ENCODE peak calls at places on chromosome 11, in ten cellular contexts. U is H9, C is GM23338, Q is brain microvascular endothelial cell, Y is endodermal cell, X is neural progenitor cell, I is tibial artery, A is AG09319, G is fibroblast of the aortic adventitia, N is astrocyte of the spinal cord. L is an unnamed sample.

GRCh38 chr11:1036303-1036923 is at the start of gene MUC6:
- DNase-seq in X (no peak), A (no peak), Y (no peak), U (no peak), N (no peak), C (peak), Q (no peak), G (no peak), I (no peak), L (no peak)

GRCh38 chr11:2774173-2775082 is 74.6 kb upstream of the KCNQ1OT1 start:
- DNase-seq in U (no peak), Y (peak), I (peak), N (no peak), C (no peak), A (no peak), G (no peak), Q (no peak), X (no peak), L (no peak)

GRCh38 chr11:9861860-9862725 is 198.2 kb downstream of the SWAP70 start:
- DNase-seq in U (peak), Y (peak), A (no peak), G (peak), C (peak), N (peak), Q (peak), X (peak), I (peak), L (peak)

GRCh38 chr11:23257556-23257955 is 397.3 kb upstream of the CCDC179 start:
- DNase-seq in Y (no peak), I (no peak), G (no peak), A (no peak), Q (no peak), N (no peak), U (no peak), X (no peak), C (no peak), L (no peak)

GRCh38 chr11:103949781-103950180 is 86.7 kb upstream of the DDI1 start:
- DNase-seq in Q (no peak), A (no peak), X (no peak), Y (no peak), I (no peak), G (no peak), U (no peak), N (no peak), C (no peak), L (no peak)

GRCh38 chr11:131677832-131678470 is 307.5 kb downstream of the NTM start:
- DNase-seq in C (peak), A (no peak), Y (no peak), G (no peak), U (no peak), X (no peak), N (no peak), I (no peak), Q (no peak), L (no peak)

GRCh38 chr11:16097543-16097942 is 258.8 kb downstream of the SOX6 start:
- DNase-seq in Y (no peak), N (no peak), C (no peak), U (no peak), A (no peak), X (peak), I (no peak), G (no peak), Q (no peak), L (no peak)

GRCh38 chr11:96317985-96318384 is 25.0 kb downstream of the MAML2 start:
- DNase-seq in C (no peak), A (no peak), Q (no peak), N (no peak), G (no peak), U (no peak), I (no peak), X (no peak), Y (no peak), L (no peak)

GRCh38 chr11:133058501-133058900 is 473.8 kb downstream of the OPCML start:
- DNase-seq in A (no peak), G (no peak), I (no peak), X (no peak), N (no peak), U (peak), C (peak), Q (no peak), Y (peak), L (no peak)

GRCh38 chr11:133070053-133070713 is 462.1 kb downstream of the OPCML start:
- DNase-seq in X (no peak), U (peak), Q (no peak), N (no peak), I (no peak), Y (peak), C (peak), G (no peak), A (no peak), L (no peak)

GRCh38 chr11:133064961-133065360 is 467.3 kb downstream of the OPCML start:
- DNase-seq in G (no peak), Y (no peak), Q (no peak), N (no peak), X (no peak), I (no peak), C (no peak), U (no peak), A (no peak), L (no peak)

GRCh38 chr11:133065847-133066485 is 466.3 kb downstream of the OPCML start:
- DNase-seq in Y (no peak), G (no peak), Q (no peak), C (no peak), N (no peak), A (no peak), X (no peak), I (no peak), U (no peak), L (no peak)

GRCh38 chr11:133064152-133064877 is 468.0 kb downstream of the OPCML start:
- DNase-seq in N (peak), Q (peak), A (no peak), I (peak), X (peak), U (peak), G (peak), Y (peak), C (peak), L (peak)
- TF ChIP-seq CTCF in N (peak), Q (peak), A (peak), I (no peak), X (peak), U (peak), G (no peak), Y (peak), C (peak), L (peak)

DNA sequence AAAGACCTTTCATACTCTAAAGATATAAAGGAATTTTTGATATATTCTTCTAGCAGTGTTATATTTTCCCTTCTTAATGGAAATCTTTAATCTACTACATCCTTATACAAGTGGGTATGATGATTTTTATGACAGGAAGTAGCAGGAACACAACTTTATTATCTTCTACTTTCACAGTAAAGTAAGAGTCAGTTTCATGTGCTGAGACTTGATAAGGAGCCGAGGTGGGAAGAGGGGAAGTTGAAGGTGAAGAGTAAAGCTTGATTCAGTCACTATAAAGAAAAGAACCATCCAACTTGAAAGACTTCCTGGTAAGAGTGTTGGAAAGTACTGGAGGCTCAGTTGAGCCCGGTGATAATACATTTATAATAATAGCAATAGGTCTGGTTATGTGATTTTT is 82.1 kb upstream of the PTH start:
- DNase-seq in C (no peak), X (no peak), Q (no peak), A (no peak), Y (no peak), I (no peak), U (no peak), N (no peak), G (no peak), L (no peak)
- TF ChIP-seq CTCF in C (no peak), X (no peak), Q (no peak), A (no peak), Y (no peak), I (no peak), U (no peak), N (no peak), G (no peak), L (no peak)

GRCh38 chr11:113197456-113197855 is 116.9 kb upstream of the TTC12 start:
- DNase-seq in U (no peak), A (no peak), X (no peak), Q (no peak), Y (no peak), I (no peak), C (no peak), G (no peak), N (no peak), L (no peak)
- TF ChIP-seq CTCF in U (no peak), A (no peak), X (no peak), Q (no peak), Y (no peak), I (no peak), C (no peak), G (no peak), N (no peak), L (no peak)

GRCh38 chr11:75498556-75499255 is 27.0 kb downstream of the GDPD5 start:
- DNase-seq in I (peak), G (peak), C (no peak), X (no peak), U (no peak), A (no peak), N (no peak), Q (no peak), Y (no peak), L (no peak)

GRCh38 chr11:75497788-75498404 is 27.8 kb downstream of the GDPD5 start:
- DNase-seq in I (no peak), Q (no peak), U (no peak), N (no peak), X (no peak), Y (no peak), A (no peak), G (no peak), C (no peak), L (no peak)

GRCh38 chr11:75499423-75500305 is 26.1 kb downstream of the GDPD5 start:
- DNase-seq in C (no peak), U (no peak), G (peak), X (no peak), N (peak), Y (no peak), I (peak), A (peak), Q (peak), L (no peak)

GRCh38 chr11:75492181-75492820 is 33.4 kb downstream of the GDPD5 start:
- DNase-seq in Q (no peak), U (peak), Y (peak), C (peak), X (no peak), I (no peak), G (no peak), N (no peak), A (no peak), L (peak)

DNA sequence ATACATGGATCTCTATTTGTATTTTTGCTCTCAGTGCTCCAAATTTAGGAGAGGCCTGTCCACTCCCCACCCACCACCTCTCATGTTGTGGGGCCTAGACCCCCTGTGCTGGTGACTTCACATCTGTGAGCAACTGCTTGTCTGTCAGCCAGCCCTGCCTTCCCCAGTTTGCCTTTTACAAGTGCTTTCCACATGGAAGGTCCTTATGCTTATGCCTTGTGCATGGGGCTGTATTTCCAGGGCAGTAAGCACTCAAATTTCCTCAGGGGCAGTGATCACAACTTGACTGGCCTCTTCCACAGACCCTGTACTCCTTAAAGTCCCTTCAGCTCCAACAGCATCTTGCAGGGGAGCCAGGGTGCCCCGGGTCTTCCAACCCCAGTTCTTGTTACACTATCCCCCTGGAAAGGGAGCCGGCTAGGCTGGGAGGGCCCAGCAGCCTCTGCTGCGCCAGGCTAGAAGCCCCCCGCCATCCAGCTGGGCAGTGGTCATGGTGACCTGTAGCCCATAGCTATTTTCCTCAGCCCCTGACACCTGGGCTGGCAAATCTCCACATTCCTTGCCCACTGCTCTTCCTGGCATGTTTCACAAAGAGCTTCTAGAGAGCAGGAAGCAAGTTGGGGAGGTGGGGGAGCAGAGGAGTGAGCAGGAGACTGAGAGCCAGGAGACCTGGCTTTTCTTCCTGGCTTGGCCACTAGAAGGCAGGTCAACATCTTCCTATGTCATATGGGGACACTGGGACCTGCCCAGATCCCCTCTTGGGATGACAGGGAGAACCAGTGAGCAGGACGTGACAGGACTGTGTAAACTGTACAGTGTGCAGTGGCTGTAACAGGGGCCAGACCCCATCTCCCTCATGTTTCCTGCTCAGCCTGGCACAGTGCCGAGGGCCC is 29.7 kb downstream of the GDPD5 start:
- DNase-seq in G (no peak), Q (no peak), Y (peak), X (peak), N (no peak), U (peak), C (peak), A (no peak), I (no peak), L (no peak)
- TF ChIP-seq CTCF in G (no peak), Q (no peak), Y (peak), X (peak), N (no peak), U (peak), C (peak), A (no peak), I (no peak), L (no peak)

GRCh38 chr11:12090061-12090572 is 20.3 kb upstream of the MICAL2 start:
- DNase-seq in U (no peak), G (peak), Q (no peak), C (no peak), X (no peak), Y (no peak), N (no peak), I (peak), A (no peak), L (peak)

GRCh38 chr11:12092714-12093113 is 17.7 kb upstream of the MICAL2 start:
- DNase-seq in X (peak), U (peak), I (no peak), C (no peak), G (no peak), Y (no peak), A (no peak), N (no peak), Q (no peak), L (no peak)

GRCh38 chr11:12090761-12091261 is 19.6 kb upstream of the MICAL2 start:
- DNase-seq in G (no peak), Y (no peak), Q (no peak), A (no peak), I (peak), U (no peak), C (no peak), X (no peak), N (no peak), L (no peak)

GRCh38 chr11:12089473-12089872 is 20.9 kb upstream of the MICAL2 start:
- DNase-seq in G (no peak), Y (no peak), X (no peak), Q (no peak), C (no peak), N (no peak), I (peak), A (no peak), U (no peak), L (no peak)

GRCh38 chr11:12091957-12092558 is 18.3 kb upstream of the MICAL2 start:
- DNase-seq in C (no peak), I (peak), N (no peak), X (peak), Y (no peak), Q (no peak), U (no peak), G (no peak), A (no peak), L (no peak)
- TF ChIP-seq CTCF in C (no peak), I (peak), N (peak), X (no peak), Y (peak), Q (peak), U (peak), G (no peak), A (no peak), L (no peak)

GRCh38 chr11:132941761-132942160 is 590.5 kb downstream of the OPCML start:
- DNase-seq in U (no peak), A (no peak), G (no peak), C (no peak), Q (no peak), Y (no peak), I (no peak), N (no peak), X (no peak), L (no peak)

GRCh38 chr11:132944557-132944920 is 587.8 kb downstream of the OPCML start:
- DNase-seq in G (no peak), U (no peak), A (no peak), X (peak), Q (no peak), I (no peak), N (no peak), C (peak), Y (peak), L (no peak)

GRCh38 chr11:132942611-132943324 is 589.5 kb downstream of the OPCML start:
- DNase-seq in U (peak), X (peak), Q (no peak), I (no peak), A (no peak), Y (peak), N (no peak), C (peak), G (no peak), L (no peak)

GRCh38 chr11:132943737-132944556 is 588.4 kb downstream of the OPCML start:
- DNase-seq in U (peak), Y (peak), G (no peak), Q (no peak), N (no peak), X (peak), C (peak), I (no peak), A (no peak), L (no peak)

DNA sequence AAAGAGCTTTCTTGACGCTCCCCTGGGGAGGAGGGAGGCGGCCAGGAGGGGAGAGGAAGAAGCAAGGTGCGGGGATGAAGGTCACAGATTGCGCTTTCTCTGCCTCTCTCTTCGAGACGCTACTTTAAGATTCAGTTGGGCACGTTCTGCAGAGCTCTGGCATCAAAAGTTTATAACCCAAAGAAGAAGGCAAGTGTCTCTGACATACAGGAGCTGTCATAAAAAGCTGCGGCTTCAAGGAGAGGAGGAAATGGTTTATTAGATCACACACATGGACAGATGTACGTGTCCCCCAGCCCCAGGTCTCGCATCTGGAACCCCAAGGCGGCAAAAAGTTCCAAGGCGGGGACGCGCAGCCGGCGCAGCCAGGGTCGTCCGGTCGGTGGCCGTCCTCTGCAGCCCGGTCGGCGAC is 589.0 kb downstream of the OPCML start:
- DNase-seq in Y (no peak), U (no peak), I (no peak), Q (no peak), N (peak), X (no peak), G (peak), A (no peak), C (peak), L (no peak)
- TF ChIP-seq CTCF in Y (no peak), U (no peak), I (no peak), Q (no peak), N (no peak), X (no peak), G (no peak), A (no peak), C (no peak), L (no peak)

DNA sequence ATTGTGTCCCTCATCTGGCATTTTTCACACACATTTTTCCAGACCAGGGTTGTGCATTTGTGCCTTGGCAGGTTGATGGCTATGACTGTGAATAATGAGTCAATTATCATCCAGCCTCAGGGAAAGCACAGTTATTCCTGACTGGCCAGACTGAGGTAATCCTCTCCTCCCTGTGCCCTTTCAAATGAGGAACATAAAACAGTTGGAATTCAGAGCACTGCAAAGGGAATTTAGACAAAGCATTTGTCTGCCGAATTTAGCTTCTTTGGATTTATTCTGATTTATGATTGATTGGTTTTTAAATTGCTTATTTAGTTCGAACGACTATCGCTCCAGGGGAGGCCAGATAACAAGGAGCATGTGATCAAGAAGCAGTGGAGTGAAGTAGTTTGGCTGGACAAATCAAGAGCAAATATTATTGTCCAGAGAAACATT is 30.7 kb upstream of the RAG2 start:
- DNase-seq in A (no peak), C (no peak), G (no peak), U (no peak), X (peak), N (no peak), I (no peak), Q (no peak), Y (no peak), L (no peak)
- TF ChIP-seq CTCF in A (no peak), C (no peak), G (no peak), U (no peak), X (no peak), N (no peak), I (no peak), Q (no peak), Y (no peak), L (no peak)

DNA sequence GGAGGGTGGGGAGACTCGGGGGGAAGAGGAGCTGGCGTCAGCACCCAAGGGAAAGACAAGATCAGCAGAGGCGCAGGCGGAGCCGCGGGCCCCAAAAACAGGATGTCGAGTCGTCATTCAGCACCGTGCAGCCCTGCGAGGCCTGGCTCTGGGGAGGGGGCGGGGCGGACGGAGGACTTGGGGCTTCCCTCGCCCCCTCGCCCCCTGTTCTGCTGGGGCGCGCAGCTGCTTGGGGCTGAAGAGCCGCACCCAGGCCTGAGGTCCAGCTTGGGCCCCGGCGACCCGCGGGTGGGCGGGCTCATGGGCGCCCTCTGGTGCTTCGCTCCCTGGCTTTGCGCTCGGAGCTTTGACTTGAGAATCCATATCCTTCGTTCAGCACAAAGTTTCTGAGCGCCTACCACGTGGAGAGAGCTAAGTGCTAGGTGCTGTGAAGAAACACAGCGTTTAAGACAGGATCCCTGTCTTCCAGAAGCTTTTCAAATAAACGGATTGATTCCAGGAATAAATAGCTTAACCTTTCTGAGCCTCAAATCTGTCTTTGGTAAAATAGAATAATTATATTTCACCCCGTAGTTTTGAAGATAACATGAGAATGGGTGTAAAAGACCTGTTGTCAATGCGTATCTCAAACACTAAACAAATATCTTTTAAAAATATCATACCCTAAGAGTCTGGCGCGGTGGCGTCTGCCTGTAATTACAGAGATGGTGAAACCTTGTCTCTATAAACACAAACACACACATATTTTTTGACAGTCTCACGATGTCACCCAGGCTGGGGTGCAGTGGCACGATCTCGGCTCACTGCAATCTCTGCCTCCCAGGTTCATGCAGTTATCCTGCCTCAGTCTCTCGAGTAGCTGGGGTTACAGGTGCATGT is 906 bp upstream of the RHOG start:
- DNase-seq in A (peak), U (peak), N (peak), Q (peak), G (peak), C (peak), X (peak), I (peak), Y (peak), L (peak)
- TF ChIP-seq CTCF in A (peak), U (peak), N (peak), Q (peak), G (peak), C (peak), X (peak), I (peak), Y (peak), L (peak)

L was measured in activated CD8-positive, alpha-beta T cell treated with anti-CD3 and anti-CD28 coated beads for 36 hours.